ENCODE peak calls at places on chromosomes 5 and 9, in four cellular contexts. B, V, X and E are unnamed samples.

GRCh38 chr9:100082786-100083185 is 16.0 kb downstream of the ERP44 start:
- DNase-seq in B (no peak), V (no peak), X (no peak), E (no peak)

GRCh38 chr5:54540286-54540685 is 22.7 kb downstream of the SNX18 start:
- DNase-seq in B (no peak), V (no peak), X (no peak), E (no peak)

GRCh38 chr9:113579270-113580040 is 115.9 kb downstream of the RGS3 start:
- DNase-seq in B (peak; percentile 70), V (no peak), X (peak; percentile 80), E (no peak)

GRCh38 chr5:107542831-107543231 is 127.9 kb downstream of the EFNA5 start:
- DNase-seq in B (no peak), V (no peak), X (peak; percentile 61), E (no peak)

GRCh38 chr5:32785639-32786216 is 74.6 kb downstream of the NPR3 start:
- DNase-seq in B (no peak), V (no peak), X (no peak), E (no peak)

GRCh38 chr5:41156739-41157138 is 56.6 kb downstream of the C6 start:
- DNase-seq in B (no peak), V (no peak), X (no peak), E (no peak)

GRCh38 chr5:87210076-87210475 is 57.6 kb upstream of the RASA1 start:
- DNase-seq in B (no peak), V (no peak), X (no peak), E (no peak)

GRCh38 chr9:24218656-24219055 is 327.0 kb downstream of the IZUMO3 start:
- DNase-seq in B (no peak), V (no peak), X (no peak), E (peak; percentile 30)

GRCh38 chr5:157303667-157304327 is 37.9 kb downstream of the CYFIP2 start:
- DNase-seq in B (no peak), V (peak; percentile 63), X (no peak), E (no peak)

GRCh38 chr5:129852747-129853352 is 51.4 kb upstream of the CHSY3 start:
- DNase-seq in B (peak; percentile 74), V (peak; percentile 88), X (peak; percentile 74), E (peak; percentile 87)

GRCh38 chr9:22986556-22986955 is 539.9 kb downstream of the DMRTA1 start:
- DNase-seq in B (no peak), V (peak; percentile 4), X (no peak), E (no peak)

GRCh38 chr9:32427111-32427873 is 42.8 kb downstream of the ACO1 start:
- DNase-seq in B (peak; percentile 58), V (no peak), X (no peak), E (no peak)

GRCh38 chr9:105076729-105077128 is 148.8 kb upstream of the ABCA1 start:
- DNase-seq in B (no peak), V (no peak), X (no peak), E (no peak)

GRCh38 chr5:67308988-67309688 is 112.5 kb upstream of the CD180 start:
- DNase-seq in B (no peak), V (no peak), X (no peak), E (no peak)

GRCh38 chr5:155954739-155955445 is 372.1 kb upstream of the SGCD start:
- DNase-seq in B (no peak), V (peak; percentile 36), X (no peak), E (no peak)

GRCh38 chr5:77906806-77907205 is 130.7 kb upstream of the TBCA start:
- DNase-seq in B (no peak), V (no peak), X (no peak), E (no peak)

GRCh38 chr5:56299212-56299611 is 66.1 kb upstream of the ANKRD55 start:
- DNase-seq in B (no peak), V (no peak), X (no peak), E (no peak)

GRCh38 chr9:121640076-121640475 is 11.4 kb upstream of the DAB2IP start:
- DNase-seq in B (peak; percentile 38), V (peak; percentile 72), X (peak; percentile 65), E (no peak)

GRCh38 chr5:160937570-160937969 is 85.6 kb upstream of the ATP10B start:
- DNase-seq in B (no peak), V (no peak), X (no peak), E (no peak)

GRCh38 chr9:110255064-110255416 is 1.3 kb downstream of the TXN start:
- DNase-seq in B (peak; percentile 34), V (peak; percentile 45), X (peak; percentile 48), E (no peak)

GRCh38 chr5:169914766-169915165 is 65.5 kb downstream of the INSYN2B start:
- DNase-seq in B (peak; percentile 8), V (peak; percentile 64), X (no peak), E (no peak)

GRCh38 chr5:148125641-148126040 is 42.7 kb upstream of the SPINK14 start:
- DNase-seq in B (no peak), V (no peak), X (no peak), E (no peak)

GRCh38 chr9:105021917-105022316 is 94.0 kb upstream of the ABCA1 start:
- DNase-seq in B (no peak), V (no peak), X (no peak), E (no peak)

DNA sequence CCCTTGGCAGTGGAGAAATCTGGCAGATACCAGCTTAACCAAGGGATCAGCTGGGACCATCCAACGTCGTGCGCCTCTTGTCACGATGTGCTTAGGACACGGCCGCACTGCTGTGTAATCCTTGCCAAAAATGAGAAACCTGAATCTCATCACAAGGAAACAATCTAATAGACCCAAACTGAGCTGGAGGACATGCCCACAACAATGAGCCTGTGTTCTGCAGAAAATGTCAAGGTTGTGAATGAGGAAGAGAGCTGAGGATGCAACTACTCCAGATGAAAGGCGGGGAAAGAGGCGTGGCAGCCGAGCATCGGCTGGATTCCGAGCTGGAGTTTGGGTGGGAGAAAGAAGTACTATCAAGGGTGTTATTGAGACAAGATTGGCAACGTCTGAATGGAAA is 46.8 kb downstream of the DUSP1 start:
- DNase-seq in B (no peak), V (no peak), X (no peak), E (no peak)
- H3K4me3 ChIP-seq in B (no peak overlapping the region), V (no peak overlapping the region), X (no peak overlapping the region), E (no peak overlapping the region)

GRCh38 chr9:36118706-36119105 is 17.8 kb upstream of the GLIPR2 start:
- DNase-seq in B (no peak), V (no peak), X (peak; percentile 72), E (no peak)

GRCh38 chr9:36120705-36121104 is 15.8 kb upstream of the GLIPR2 start:
- DNase-seq in B (no peak), V (no peak), X (no peak), E (no peak)

GRCh38 chr9:36119476-36119875 is 17.1 kb upstream of the GLIPR2 start:
- DNase-seq in B (no peak), V (no peak), X (no peak), E (no peak)

GRCh38 chr9:36116593-36116992 is 19.9 kb upstream of the GLIPR2 start:
- DNase-seq in B (no peak), V (no peak), X (no peak), E (no peak)

GRCh38 chr9:36118201-36118600 is 18.3 kb upstream of the GLIPR2 start:
- DNase-seq in B (no peak), V (no peak), X (no peak), E (no peak)
- H3K4me1 ChIP-seq in B (no peaks in the 10 kb centered on the region), V (no peaks in the 10 kb centered on the region), X (peaks cover 7% of the 10 kb centered on the region), E (no peaks in the 10 kb centered on the region)

DNA sequence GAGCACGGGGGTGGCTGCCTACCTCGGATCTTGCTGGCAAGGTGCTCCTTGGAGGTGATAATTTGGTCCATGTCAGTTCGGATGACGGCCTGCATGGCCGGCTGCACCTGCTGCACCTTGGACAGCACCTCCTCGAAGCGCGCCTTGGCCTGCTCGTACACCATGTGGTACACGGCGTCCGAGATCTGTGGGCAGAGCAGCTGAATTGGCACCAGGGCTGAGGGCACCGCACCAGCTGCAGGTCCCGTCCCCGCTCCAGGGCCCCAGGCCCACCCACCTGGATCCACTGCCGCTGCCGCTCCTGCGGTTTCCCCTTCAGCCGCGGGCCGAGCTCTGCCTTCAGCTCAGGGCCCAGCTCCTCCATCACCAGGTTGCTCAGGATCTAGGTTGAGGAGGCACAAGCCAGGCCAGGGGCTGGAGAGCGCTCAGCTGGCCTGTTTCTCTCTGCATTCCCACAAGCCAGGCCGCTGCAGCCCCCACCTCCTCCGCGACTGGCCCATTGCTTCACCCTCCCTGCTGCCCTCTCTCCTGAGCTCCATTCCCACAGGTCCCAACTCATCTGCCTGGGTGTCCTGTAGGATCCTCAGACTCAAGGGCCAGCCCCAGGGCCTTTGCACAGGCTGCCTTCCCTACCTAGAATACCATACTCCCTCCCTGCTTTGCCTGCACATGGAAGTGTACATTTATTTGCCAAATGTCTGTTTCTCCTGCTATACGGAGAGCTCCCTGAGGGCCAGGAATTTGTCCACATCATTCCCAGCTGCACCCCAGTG is 65.7 kb downstream of the LRSAM1 start:
- DNase-seq in B (no peak), V (no peak), X (no peak), E (no peak)
- H3K36me3 ChIP-seq in B (no peaks in the 10 kb centered on the region), V (no peaks in the 10 kb centered on the region), X (peaks cover 83% of the 10 kb centered on the region), E (peaks cover 36% of the 10 kb centered on the region)

GRCh38 chr9:94861589-94862241 is 135.2 kb downstream of the AOPEP start:
- DNase-seq in B (peak; percentile 63), V (no peak), X (no peak), E (no peak)

GRCh38 chr9:94862242-94862610 is 135.7 kb downstream of the AOPEP start:
- DNase-seq in B (no peak), V (no peak), X (no peak), E (no peak)

GRCh38 chr9:94859891-94860290 is 133.4 kb downstream of the AOPEP start:
- DNase-seq in B (no peak), V (no peak), X (no peak), E (no peak)

GRCh38 chr9:94859226-94859625 is 132.7 kb downstream of the AOPEP start:
- DNase-seq in B (no peak), V (no peak), X (no peak), E (no peak)

DNA sequence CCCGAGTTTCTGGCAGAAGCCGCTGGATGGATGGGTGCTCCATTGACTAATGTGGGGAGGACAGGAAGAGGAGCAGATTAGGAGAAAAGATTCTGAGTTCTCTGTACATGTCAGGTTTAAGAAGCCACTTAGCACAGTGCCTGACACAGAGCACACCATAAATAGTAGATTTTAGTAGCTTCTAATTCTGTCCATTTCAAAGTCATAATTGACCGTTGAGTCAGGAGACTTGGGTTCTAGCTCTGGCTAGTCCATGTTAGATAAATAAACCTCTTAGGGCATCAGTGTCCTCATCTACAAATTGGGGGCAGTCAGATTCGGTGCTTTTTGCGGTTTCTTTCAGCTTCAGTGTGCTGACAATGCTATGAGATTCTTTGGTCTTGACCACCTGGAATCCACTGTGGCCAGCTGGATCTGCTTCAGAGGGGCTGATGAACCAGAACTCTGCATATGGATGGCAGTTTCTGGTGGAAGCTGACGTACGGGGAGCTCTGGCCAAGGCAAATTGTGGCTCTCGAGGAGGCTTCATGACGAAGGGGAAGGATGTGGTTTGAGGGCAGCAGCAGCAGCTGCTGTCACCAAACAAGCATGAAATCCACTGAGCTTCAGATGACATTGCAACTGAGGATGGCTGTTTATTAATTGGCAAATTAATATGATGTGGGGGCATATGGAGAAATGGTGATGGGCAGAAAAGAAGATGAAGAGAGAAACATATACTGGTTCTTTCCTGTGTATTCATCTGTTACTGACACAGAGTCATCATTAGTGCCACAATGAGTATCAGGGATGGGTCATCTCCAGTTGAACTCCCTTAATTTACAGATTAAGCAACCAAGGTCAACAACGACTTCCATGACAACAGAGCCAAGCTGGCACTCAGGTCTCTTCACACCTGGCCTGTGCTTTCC is 134.4 kb downstream of the AOPEP start:
- DNase-seq in B (peak; percentile 87), V (no peak), X (no peak), E (no peak)
- H3K4me3 ChIP-seq in B (peak overlapping the region; percentile 35), V (no peak overlapping the region), X (no peak overlapping the region), E (no peak overlapping the region)

GRCh38 chr5:10599113-10599512 is 35.2 kb downstream of the ANKRD33B start:
- DNase-seq in B (no peak), V (no peak), X (no peak), E (no peak)
- H3K4me1 ChIP-seq in B (peaks cover 61% of the 10 kb centered on the region), V (peaks cover 7% of the 10 kb centered on the region), X (peaks cover 29% of the 10 kb centered on the region), E (peaks cover 14% of the 10 kb centered on the region)